ENCODE peak calls at places on chromosomes 11 and 22, in four cellular contexts. M is KBM-7, T is NCI-H345, Z is glutamatergic neuron. O is an unnamed sample.

GRCh38 chr11:17543574-17544180 is 539 bp downstream of the USH1C start:
- DNase-seq in M (no peak), T (no peak), Z (no peak), O (no peak)

GRCh38 chr11:66547662-66548009 is 933 bp downstream of the ACTN3 start:
- DNase-seq in M (no peak), T (no peak), Z (peak), O (no peak)

GRCh38 chr11:66929753-66930152 is 28.4 kb downstream of the PC start:
- DNase-seq in M (no peak), T (no peak), Z (no peak), O (no peak)

GRCh38 chr11:131077340-131077739 is 161.1 kb upstream of the SNX19 start:
- DNase-seq in M (no peak), T (no peak), Z (no peak), O (no peak)

GRCh38 chr22:46395145-46395544 is 59.6 kb downstream of the TRMU start:
- DNase-seq in M (no peak), T (no peak), Z (no peak), O (no peak)

GRCh38 chr22:37568448-37569008 is 8.2 kb downstream of the CDC42EP1 start:
- DNase-seq in M (no peak), T (no peak), Z (no peak), O (no peak)

GRCh38 chr11:12787847-12788246 is 113.6 kb downstream of the TEAD1 start:
- DNase-seq in M (no peak), T (no peak), Z (no peak), O (no peak)

GRCh38 chr22:37904572-37905533 is 1.2 kb upstream of the MICALL1 start:
- DNase-seq in M (peak), T (no peak), Z (peak), O (peak)

GRCh38 chr22:21624120-21624879 is 5.5 kb downstream of the YDJC start:
- DNase-seq in M (peak), T (no peak), Z (peak), O (no peak)

GRCh38 chr22:20024225-20025087 is 3.5 kb downstream of the TANGO2 start:
- DNase-seq in M (no peak), T (no peak), Z (peak), O (no peak)

GRCh38 chr11:17575431-17576425 is 28.7 kb downstream of the OTOG start:
- DNase-seq in M (no peak), T (no peak), Z (no peak), O (no peak)

O was measured in NCI-H446 treated with DMSO at 0.1 percent for 48 hours.